ENCODE peak calls at places on chromosomes 7 and 10, in ten cellular contexts. One of them, this sample, is unnamed.

GRCh38 chr10:76558996-76559888 is 1078.4 kb downstream of the KCNMA1 start:
- DNase-seq in left ventricle myocardium inferior: no peak
- DNase-seq in IMR-90: peak; percentile 70
- DNase-seq in transverse colon: no peak
- DNase-seq in mucosa of descending colon: no peak
- DNase-seq in upper lobe of left lung: no peak
- DNase-seq in CD8-positive, alpha-beta T cell: no peak
- DNase-seq in keratinocyte: no peak
- DNase-seq in WERI-Rb-1: no peak
- DNase-seq in sigmoid colon: no peak
- DNase-seq in this sample: no peak

GRCh38 chr7:39890411-39890810 is 59.6 kb upstream of the CDK13 start:
- DNase-seq in keratinocyte: no peak
- DNase-seq in sigmoid colon: no peak
- DNase-seq in CD8-positive, alpha-beta T cell: no peak
- DNase-seq in WERI-Rb-1: no peak
- DNase-seq in IMR-90: no peak
- DNase-seq in mucosa of descending colon: no peak
- DNase-seq in left ventricle myocardium inferior: no peak
- DNase-seq in upper lobe of left lung: no peak
- DNase-seq in transverse colon: no peak
- DNase-seq in this sample: no peak

GRCh38 chr10:12397147-12397896 is 48.0 kb downstream of the CAMK1D start:
- DNase-seq in left ventricle myocardium inferior: no peak
- DNase-seq in sigmoid colon: no peak
- DNase-seq in IMR-90: no peak
- DNase-seq in keratinocyte: no peak
- DNase-seq in mucosa of descending colon: no peak
- DNase-seq in transverse colon: no peak
- DNase-seq in upper lobe of left lung: no peak
- DNase-seq in WERI-Rb-1: no peak
- DNase-seq in CD8-positive, alpha-beta T cell: no peak
- DNase-seq in this sample: no peak

GRCh38 chr7:123757095-123757494 is 8.3 kb upstream of the WASL start:
- DNase-seq in transverse colon: no peak
- DNase-seq in IMR-90: no peak
- DNase-seq in WERI-Rb-1: no peak
- DNase-seq in left ventricle myocardium inferior: no peak
- DNase-seq in sigmoid colon: no peak
- DNase-seq in CD8-positive, alpha-beta T cell: no peak
- DNase-seq in keratinocyte: peak; percentile 83
- DNase-seq in upper lobe of left lung: no peak
- DNase-seq in mucosa of descending colon: no peak
- DNase-seq in this sample: no peak

GRCh38 chr7:27107901-27108381 is 5.5 kb upstream of the HOXA2 start:
- DNase-seq in CD8-positive, alpha-beta T cell: no peak
- DNase-seq in IMR-90: peak; percentile 36
- DNase-seq in left ventricle myocardium inferior: no peak
- DNase-seq in sigmoid colon: peak; percentile 71
- DNase-seq in keratinocyte: no peak
- DNase-seq in upper lobe of left lung: peak; percentile 80
- DNase-seq in transverse colon: no peak
- DNase-seq in WERI-Rb-1: no peak
- DNase-seq in mucosa of descending colon: peak; percentile 64
- DNase-seq in this sample: no peak

GRCh38 chr7:133365892-133366291 is 113.0 kb downstream of the EXOC4 start:
- DNase-seq in WERI-Rb-1: no peak
- DNase-seq in CD8-positive, alpha-beta T cell: no peak
- DNase-seq in sigmoid colon: no peak
- DNase-seq in left ventricle myocardium inferior: no peak
- DNase-seq in mucosa of descending colon: no peak
- DNase-seq in keratinocyte: no peak
- DNase-seq in IMR-90: peak; percentile 62
- DNase-seq in upper lobe of left lung: no peak
- DNase-seq in transverse colon: no peak
- DNase-seq in this sample: no peak

GRCh38 chr7:64630496-64630895 is 35.4 kb upstream of the ZNF107 start:
- DNase-seq in IMR-90: peak; percentile 15
- DNase-seq in left ventricle myocardium inferior: no peak
- DNase-seq in upper lobe of left lung: no peak
- DNase-seq in CD8-positive, alpha-beta T cell: no peak
- DNase-seq in mucosa of descending colon: no peak
- DNase-seq in keratinocyte: no peak
- DNase-seq in transverse colon: no peak
- DNase-seq in sigmoid colon: no peak
- DNase-seq in WERI-Rb-1: peak; percentile 15
- DNase-seq in this sample: no peak

GRCh38 chr7:95324396-95324795 is at the start of gene PON1:
- DNase-seq in left ventricle myocardium inferior: no peak
- DNase-seq in CD8-positive, alpha-beta T cell: no peak
- DNase-seq in keratinocyte: no peak
- DNase-seq in WERI-Rb-1: no peak
- DNase-seq in upper lobe of left lung: peak; percentile 69
- DNase-seq in sigmoid colon: no peak
- DNase-seq in mucosa of descending colon: peak; percentile 38
- DNase-seq in IMR-90: no peak
- DNase-seq in transverse colon: no peak
- DNase-seq in this sample: no peak

GRCh38 chr7:94782777-94783176 is 124.6 kb upstream of the PPP1R9A start:
- DNase-seq in mucosa of descending colon: no peak
- DNase-seq in CD8-positive, alpha-beta T cell: no peak
- DNase-seq in upper lobe of left lung: peak; percentile 33
- DNase-seq in sigmoid colon: no peak
- DNase-seq in WERI-Rb-1: no peak
- DNase-seq in keratinocyte: no peak
- DNase-seq in left ventricle myocardium inferior: no peak
- DNase-seq in transverse colon: no peak
- DNase-seq in IMR-90: no peak
- DNase-seq in this sample: no peak

GRCh38 chr7:140153666-140154161 is 23.1 kb downstream of the KDM7A start:
- DNase-seq in IMR-90: no peak
- DNase-seq in sigmoid colon: no peak
- DNase-seq in CD8-positive, alpha-beta T cell: no peak
- DNase-seq in WERI-Rb-1: no peak
- DNase-seq in mucosa of descending colon: no peak
- DNase-seq in transverse colon: no peak
- DNase-seq in left ventricle myocardium inferior: no peak
- DNase-seq in upper lobe of left lung: no peak
- DNase-seq in keratinocyte: no peak
- DNase-seq in this sample: no peak

GRCh38 chr10:78572565-78572964 is 496.2 kb upstream of the ZMIZ1 start:
- DNase-seq in left ventricle myocardium inferior: no peak
- DNase-seq in mucosa of descending colon: no peak
- DNase-seq in keratinocyte: no peak
- DNase-seq in WERI-Rb-1: no peak
- DNase-seq in CD8-positive, alpha-beta T cell: no peak
- DNase-seq in sigmoid colon: peak; percentile 82
- DNase-seq in transverse colon: no peak
- DNase-seq in upper lobe of left lung: no peak
- DNase-seq in IMR-90: no peak
- DNase-seq in this sample: no peak

GRCh38 chr10:62732841-62733653 is 71.5 kb upstream of the ADO start:
- DNase-seq in IMR-90: peak; percentile 74
- DNase-seq in CD8-positive, alpha-beta T cell: peak; percentile 71
- DNase-seq in mucosa of descending colon: no peak
- DNase-seq in upper lobe of left lung: no peak
- DNase-seq in WERI-Rb-1: no peak
- DNase-seq in keratinocyte: peak; percentile 25
- DNase-seq in left ventricle myocardium inferior: no peak
- DNase-seq in transverse colon: no peak
- DNase-seq in sigmoid colon: no peak
- DNase-seq in this sample: no peak

GRCh38 chr10:123614888-123615287 is 51.3 kb upstream of the GPR26 start:
- DNase-seq in upper lobe of left lung: no peak
- DNase-seq in mucosa of descending colon: peak; percentile 69
- DNase-seq in left ventricle myocardium inferior: peak; percentile 46
- DNase-seq in keratinocyte: peak; percentile 2
- DNase-seq in sigmoid colon: no peak
- DNase-seq in WERI-Rb-1: no peak
- DNase-seq in transverse colon: peak; percentile 69
- DNase-seq in CD8-positive, alpha-beta T cell: peak; percentile 23
- DNase-seq in IMR-90: peak; percentile 7
- DNase-seq in this sample: no peak

GRCh38 chr10:43671659-43672555 is 23.2 kb upstream of the ZNF32 start:
- DNase-seq in upper lobe of left lung: no peak
- DNase-seq in transverse colon: peak; percentile 30
- DNase-seq in mucosa of descending colon: no peak
- DNase-seq in CD8-positive, alpha-beta T cell: peak; percentile 30
- DNase-seq in left ventricle myocardium inferior: no peak
- DNase-seq in sigmoid colon: peak; percentile 77
- DNase-seq in keratinocyte: no peak
- DNase-seq in WERI-Rb-1: peak; percentile 58
- DNase-seq in IMR-90: peak; percentile 75
- DNase-seq in this sample: no peak

GRCh38 chr10:119355930-119356329 is 148.6 kb downstream of the GRK5 start:
- DNase-seq in left ventricle myocardium inferior: no peak
- DNase-seq in WERI-Rb-1: no peak
- DNase-seq in CD8-positive, alpha-beta T cell: no peak
- DNase-seq in keratinocyte: no peak
- DNase-seq in mucosa of descending colon: no peak
- DNase-seq in IMR-90: no peak
- DNase-seq in sigmoid colon: no peak
- DNase-seq in upper lobe of left lung: no peak
- DNase-seq in transverse colon: no peak
- DNase-seq in this sample: no peak
- H3K9me3 ChIP-seq in left ventricle myocardium inferior: peaks cover 17% of the 10 kb centered on the region
- H3K9me3 ChIP-seq in WERI-Rb-1: peaks cover 3% of the 10 kb centered on the region
- H3K9me3 ChIP-seq in CD8-positive, alpha-beta T cell: no peaks in the 10 kb centered on the region
- H3K9me3 ChIP-seq in keratinocyte: peaks cover 3% of the 10 kb centered on the region
- H3K9me3 ChIP-seq in mucosa of descending colon: peaks cover 15% of the 10 kb centered on the region
- H3K9me3 ChIP-seq in IMR-90: peaks cover 6% of the 10 kb centered on the region
- H3K9me3 ChIP-seq in sigmoid colon: peaks cover 4% of the 10 kb centered on the region
- H3K9me3 ChIP-seq in upper lobe of left lung: peaks cover 5% of the 10 kb centered on the region
- H3K9me3 ChIP-seq in transverse colon: peaks cover 7% of the 10 kb centered on the region
- H3K9me3 ChIP-seq in this sample: no peaks in the 10 kb centered on the region

GRCh38 chr10:34156781-34157425 is 658.2 kb downstream of the PARD3 start:
- DNase-seq in left ventricle myocardium inferior: no peak
- DNase-seq in mucosa of descending colon: no peak
- DNase-seq in upper lobe of left lung: no peak
- DNase-seq in CD8-positive, alpha-beta T cell: no peak
- DNase-seq in transverse colon: no peak
- DNase-seq in keratinocyte: peak; percentile 9
- DNase-seq in WERI-Rb-1: no peak
- DNase-seq in sigmoid colon: no peak
- DNase-seq in IMR-90: peak; percentile 67
- DNase-seq in this sample: no peak
- TF ChIP-seq CTCF in left ventricle myocardium inferior: peak; percentile 31
- TF ChIP-seq CTCF in mucosa of descending colon: no peak
- TF ChIP-seq CTCF in upper lobe of left lung: no peak
- TF ChIP-seq CTCF in CD8-positive, alpha-beta T cell: no peak
- TF ChIP-seq CTCF in transverse colon: no peak
- TF ChIP-seq CTCF in keratinocyte: peak; percentile 52
- TF ChIP-seq CTCF in WERI-Rb-1: no peak
- TF ChIP-seq CTCF in sigmoid colon: no peak
- TF ChIP-seq CTCF in IMR-90: peak; percentile 7
- TF ChIP-seq CTCF in this sample: no peak

GRCh38 chr10:130300608-130301025 is 164.4 kb downstream of the GLRX3 start:
- DNase-seq in WERI-Rb-1: no peak
- DNase-seq in sigmoid colon: no peak
- DNase-seq in upper lobe of left lung: peak; percentile 89
- DNase-seq in CD8-positive, alpha-beta T cell: peak; percentile 64
- DNase-seq in mucosa of descending colon: peak; percentile 85
- DNase-seq in keratinocyte: no peak
- DNase-seq in transverse colon: no peak
- DNase-seq in IMR-90: no peak
- DNase-seq in left ventricle myocardium inferior: peak; percentile 44
- DNase-seq in this sample: no peak
- H3K9me3 ChIP-seq in WERI-Rb-1: peaks cover 29% of the 10 kb centered on the region
- H3K9me3 ChIP-seq in sigmoid colon: peaks cover 26% of the 10 kb centered on the region
- H3K9me3 ChIP-seq in upper lobe of left lung: peaks cover 32% of the 10 kb centered on the region
- H3K9me3 ChIP-seq in CD8-positive, alpha-beta T cell: peaks cover 4% of the 10 kb centered on the region
- H3K9me3 ChIP-seq in mucosa of descending colon: peaks cover 35% of the 10 kb centered on the region
- H3K9me3 ChIP-seq in keratinocyte: peaks cover 3% of the 10 kb centered on the region
- H3K9me3 ChIP-seq in transverse colon: peaks cover 18% of the 10 kb centered on the region
- H3K9me3 ChIP-seq in IMR-90: peaks cover 19% of the 10 kb centered on the region
- H3K9me3 ChIP-seq in left ventricle myocardium inferior: peaks cover 56% of the 10 kb centered on the region
- H3K9me3 ChIP-seq in this sample: peaks cover 6% of the 10 kb centered on the region

DNA sequence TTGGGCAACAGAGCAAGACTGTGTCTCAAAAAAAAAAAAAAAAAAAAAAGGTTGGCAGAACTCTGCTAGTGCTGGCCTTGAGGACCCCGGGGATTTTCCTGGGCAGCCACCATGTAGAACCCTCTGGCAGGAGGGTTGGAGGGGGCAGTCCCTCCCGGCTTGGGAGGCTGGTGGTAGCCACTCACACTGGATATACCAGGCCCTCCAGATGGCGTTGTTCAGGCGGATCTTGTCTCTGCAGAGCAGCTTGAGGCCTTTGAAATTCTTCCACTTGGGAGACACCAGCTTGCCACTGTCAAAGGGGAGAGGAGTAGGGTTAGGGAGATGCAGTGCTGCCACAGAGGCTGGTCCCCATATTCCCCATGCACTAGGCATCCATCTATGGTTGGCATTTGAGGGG is 8.4 kb downstream of the MLXIPL start:
- DNase-seq in keratinocyte: no peak
- DNase-seq in WERI-Rb-1: peak; percentile 80
- DNase-seq in mucosa of descending colon: no peak
- DNase-seq in sigmoid colon: no peak
- DNase-seq in transverse colon: no peak
- DNase-seq in upper lobe of left lung: no peak
- DNase-seq in CD8-positive, alpha-beta T cell: no peak
- DNase-seq in left ventricle myocardium inferior: no peak
- DNase-seq in IMR-90: peak; percentile 20
- DNase-seq in this sample: no peak
- TF ChIP-seq CTCF in keratinocyte: peak; percentile 3
- TF ChIP-seq CTCF in WERI-Rb-1: peak; percentile 58
- TF ChIP-seq CTCF in mucosa of descending colon: no peak
- TF ChIP-seq CTCF in sigmoid colon: no peak
- TF ChIP-seq CTCF in transverse colon: no peak
- TF ChIP-seq CTCF in upper lobe of left lung: no peak
- TF ChIP-seq CTCF in CD8-positive, alpha-beta T cell: no peak
- TF ChIP-seq CTCF in left ventricle myocardium inferior: no peak
- TF ChIP-seq CTCF in IMR-90: peak; percentile 25
- TF ChIP-seq CTCF in this sample: no peak

DNA sequence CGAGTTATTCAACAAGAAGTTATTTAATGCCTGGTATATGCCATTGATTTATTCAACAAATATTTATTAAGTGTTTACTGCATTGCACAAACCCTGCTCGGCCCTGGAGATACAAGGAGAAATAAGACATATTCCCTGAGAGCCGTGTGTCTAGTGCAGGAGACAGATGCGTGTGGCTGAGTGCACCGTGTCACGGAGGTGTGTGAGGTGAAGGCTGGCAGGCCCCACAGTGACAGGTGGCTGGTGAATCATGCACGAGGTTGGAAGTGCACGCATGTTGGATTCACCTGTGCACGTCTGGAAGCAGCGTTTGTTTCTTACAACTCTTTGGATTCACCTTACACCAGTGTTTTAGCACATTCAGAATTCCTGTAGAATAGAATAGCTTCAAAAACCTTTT is 136.6 kb upstream of the SHH start:
- DNase-seq in WERI-Rb-1: no peak
- DNase-seq in sigmoid colon: peak; percentile 35
- DNase-seq in mucosa of descending colon: no peak
- DNase-seq in transverse colon: no peak
- DNase-seq in upper lobe of left lung: no peak
- DNase-seq in CD8-positive, alpha-beta T cell: no peak
- DNase-seq in left ventricle myocardium inferior: no peak
- DNase-seq in IMR-90: no peak
- DNase-seq in keratinocyte: no peak
- DNase-seq in this sample: no peak
- H3K9me3 ChIP-seq in WERI-Rb-1: peaks cover 2% of the 10 kb centered on the region
- H3K9me3 ChIP-seq in sigmoid colon: no peaks in the 10 kb centered on the region
- H3K9me3 ChIP-seq in mucosa of descending colon: no peaks in the 10 kb centered on the region
- H3K9me3 ChIP-seq in transverse colon: no peaks in the 10 kb centered on the region
- H3K9me3 ChIP-seq in upper lobe of left lung: no peaks in the 10 kb centered on the region
- H3K9me3 ChIP-seq in CD8-positive, alpha-beta T cell: no peaks in the 10 kb centered on the region
- H3K9me3 ChIP-seq in left ventricle myocardium inferior: no peaks in the 10 kb centered on the region
- H3K9me3 ChIP-seq in IMR-90: peaks cover 15% of the 10 kb centered on the region
- H3K9me3 ChIP-seq in keratinocyte: no peaks in the 10 kb centered on the region
- H3K9me3 ChIP-seq in this sample: no peaks in the 10 kb centered on the region

This sample was measured in RWPE2.